ENCODE peak calls at places on chromosome 6, in six cellular contexts. H, M, I, T, G and K are unnamed samples.
A peak's percentile ranks its signal among the peaks of the same experiment; 100 is the strongest.

GRCh38 chr6:112522600-112522999 is 175.5 kb downstream of the RFPL4B start:
- DNase-seq in G (no peak), T (no peak), M (no peak), I (no peak), H (no peak), K (no peak)

GRCh38 chr6:128899651-128900050 is 16.7 kb downstream of the LAMA2 start:
- DNase-seq in G (no peak), M (peak; percentile 53), H (no peak), T (no peak), I (no peak), K (no peak)

GRCh38 chr6:116633685-116634084 is 17.4 kb downstream of the RSPH4A start:
- DNase-seq in M (no peak), I (no peak), H (no peak), T (peak; percentile 40), G (peak; percentile 19), K (no peak)

GRCh38 chr6:54516331-54516730 is 208.1 kb downstream of the TINAG start:
- DNase-seq in I (no peak), T (no peak), H (no peak), M (no peak), G (no peak), K (no peak)

GRCh38 chr6:133504761-133505160 is 263.6 kb downstream of the EYA4 start:
- DNase-seq in I (no peak), H (no peak), G (no peak), M (no peak), T (no peak), K (no peak)

GRCh38 chr6:139625998-139626975 is 251.8 kb upstream of the CITED2 start:
- DNase-seq in I (no peak), H (no peak), T (no peak), G (peak; percentile 54), M (peak; percentile 44), K (no peak)

GRCh38 chr6:106165885-106166485 is 79.8 kb downstream of the PRDM1 start:
- DNase-seq in I (no peak), G (peak; percentile 51), M (no peak), H (no peak), T (no peak), K (no peak)

GRCh38 chr6:16969699-16970695 is 131.9 kb upstream of the STMND1 start:
- DNase-seq in T (no peak), G (no peak), I (no peak), M (peak; percentile 91), H (no peak), K (no peak)

GRCh38 chr6:115882174-115882573 is 178.5 kb downstream of the FRK start:
- DNase-seq in G (no peak), T (no peak), M (no peak), H (no peak), I (no peak), K (no peak)

GRCh38 chr6:158039178-158039557 is 57.5 kb downstream of the SYNJ2 start:
- DNase-seq in G (peak; percentile 52), I (peak; percentile 69), H (no peak), T (no peak), M (no peak), K (no peak)

GRCh38 chr6:87808005-87808757 is 106.1 kb upstream of the AKIRIN2 start:
- DNase-seq in T (no peak), G (peak; percentile 77), I (no peak), H (no peak), M (peak; percentile 61), K (no peak)

GRCh38 chr6:39344821-39345280 is 22.3 kb upstream of the KCNK16 start:
- DNase-seq in I (no peak), G (peak; percentile 34), M (no peak), T (no peak), H (no peak), K (no peak)

GRCh38 chr6:169046483-169047192 is 207.0 kb downstream of the THBS2 start:
- DNase-seq in I (no peak), M (peak; percentile 57), T (no peak), H (no peak), G (peak; percentile 91), K (no peak)

GRCh38 chr6:136341967-136342366 is 52.3 kb upstream of the BCLAF1 start:
- DNase-seq in H (no peak), G (no peak), T (no peak), M (no peak), I (no peak), K (no peak)

GRCh38 chr6:34374112-34374907 is 18.2 kb downstream of the NUDT3 start:
- DNase-seq in H (no peak), G (no peak), I (no peak), M (no peak), T (no peak), K (no peak)

GRCh38 chr6:148406579-148407371 is 64.1 kb downstream of the SASH1 start:
- DNase-seq in G (no peak), H (no peak), T (no peak), M (no peak), I (no peak), K (no peak)

GRCh38 chr6:16684896-16685554 is 76.2 kb downstream of the ATXN1 start:
- DNase-seq in T (no peak), M (peak; percentile 65), I (no peak), H (no peak), G (peak; percentile 85), K (no peak)

GRCh38 chr6:36605560-36606391 is 11.6 kb downstream of the SRSF3 start:
- DNase-seq in G (no peak), H (peak; percentile 11), I (no peak), M (no peak), T (no peak), K (no peak)

GRCh38 chr6:45814772-45815171 is 200.9 kb downstream of the CLIC5 start:
- DNase-seq in M (no peak), H (no peak), I (no peak), T (no peak), G (no peak), K (no peak)

GRCh38 chr6:158640519-158640918 is 4.0 kb downstream of the DYNLT1 start:
- DNase-seq in G (no peak), I (no peak), M (no peak), H (no peak), T (no peak), K (no peak)

GRCh38 chr6:150036081-150036480 is 10.7 kb upstream of the RAET1L start:
- DNase-seq in H (no peak), T (no peak), I (no peak), G (no peak), M (no peak), K (no peak)

GRCh38 chr6:45590225-45590624 is 212.5 kb upstream of the SUPT3H start:
- DNase-seq in H (no peak), M (peak; percentile 70), G (peak; percentile 72), T (no peak), I (no peak), K (no peak)

GRCh38 chr6:55664581-55665223 is 85.7 kb upstream of the HMGCLL1 start:
- DNase-seq in T (no peak), H (no peak), I (no peak), G (no peak), M (no peak), K (no peak)

GRCh38 chr6:16760536-16761468 is at the start of gene ATXN1:
- DNase-seq in M (peak; percentile 65), I (no peak), G (peak; percentile 53), T (peak; percentile 67), H (peak; percentile 63), K (peak; percentile 43)